ENCODE peak calls at places on chromosomes 13 and 19, in six cellular contexts. K is amniotic stem cell; C is stimulated activated CD8-positive, alpha-beta memory T cell treated with anti-CD3 and anti-CD28 coated beads, Interleukin-15, amount 100 ng/mL, for 24 hours; L is HuH-7.5; E is adrenal gland; O is activated T-cell treated with anti-CD3 and anti-CD28 coated beads for 1 hour. R is an unnamed sample.

GRCh38 chr19:4910594-4911273 is 1.4 kb downstream of the UHRF1 start:
- DNase-seq in K (peak; percentile 41), C (no peak), L (no peak), E (no peak), O (no peak), R (no peak)

GRCh38 chr13:106274551-106275208 is 260.8 kb downstream of the EFNB2 start:
- DNase-seq in K (no peak), C (no peak), L (no peak), E (no peak), O (no peak), R (no peak)

GRCh38 chr19:50794074-50794777 is 4.0 kb downstream of the ACP4 start:
- DNase-seq in K (no peak), C (no peak), L (no peak), E (no peak), O (no peak), R (no peak)

GRCh38 chr19:28242317-28242927 is 970.5 kb downstream of the UQCRFS1 start:
- DNase-seq in K (no peak), C (no peak), L (no peak), E (no peak), O (no peak), R (peak; percentile 2)

GRCh38 chr13:74444161-74444571 is 310.0 kb upstream of the KLF12 start:
- DNase-seq in K (no peak), C (no peak), L (no peak), E (no peak), O (no peak), R (no peak)

GRCh38 chr13:61810065-61810464 is 394.4 kb upstream of the PCDH20 start:
- DNase-seq in K (no peak), C (no peak), L (no peak), E (no peak), O (no peak), R (no peak)

GRCh38 chr13:112531263-112531794 is 56.6 kb downstream of the TUBGCP3 start:
- DNase-seq in K (no peak), C (no peak), L (no peak), E (no peak), O (no peak), R (no peak)

GRCh38 chr19:54430306-54431254 is 15.3 kb downstream of the TTYH1 start:
- DNase-seq in K (no peak), C (peak; percentile 42), L (no peak), E (peak; percentile 31), O (peak; percentile 22), R (no peak)

GRCh38 chr19:55538132-55538531 is 1.2 kb upstream of the SBK2 start:
- DNase-seq in K (no peak), C (no peak), L (no peak), E (no peak), O (no peak), R (no peak)

GRCh38 chr19:17737690-17738153 is 13.6 kb upstream of the FCHO1 start:
- DNase-seq in K (no peak), C (no peak), L (no peak), E (no peak), O (no peak), R (no peak)

GRCh38 chr13:78046349-78046748 is 127.7 kb upstream of the EDNRB start:
- DNase-seq in K (no peak), C (no peak), L (no peak), E (no peak), O (no peak), R (no peak)

GRCh38 chr19:36420961-36421748 is 2.7 kb upstream of the ZFP82 start:
- DNase-seq in K (no peak), C (no peak), L (no peak), E (peak; percentile 35), O (no peak), R (no peak)

GRCh38 chr13:21326155-21327030 is 132.7 kb downstream of the ZDHHC20 start:
- DNase-seq in K (peak; percentile 18), C (no peak), L (no peak), E (peak; percentile 63), O (no peak), R (peak; percentile 24)

GRCh38 chr13:106182404-106182803 is 353.1 kb downstream of the EFNB2 start:
- DNase-seq in K (peak; percentile 15), C (no peak), L (no peak), E (no peak), O (no peak), R (peak; percentile 18)

GRCh38 chr13:33935969-33936368 is 118.0 kb downstream of the RFC3 start:
- DNase-seq in K (no peak), C (no peak), L (no peak), E (no peak), O (no peak), R (no peak)

GRCh38 chr13:111646464-111646855 is 326.0 kb downstream of the TEX29 start:
- DNase-seq in K (no peak), C (no peak), L (no peak), E (no peak), O (no peak), R (no peak)

GRCh38 chr19:17473041-17473440 is 2.7 kb downstream of the SLC27A1 start:
- DNase-seq in K (no peak), C (no peak), L (no peak), E (peak; percentile 52), O (no peak), R (no peak)

GRCh38 chr19:47243776-47244547 is 12.4 kb upstream of the CCDC9 start:
- DNase-seq in K (peak; percentile 95), C (peak; percentile 88), L (peak; percentile 95), E (peak; percentile 93), O (peak; percentile 78), R (peak; percentile 96)

GRCh38 chr13:83352391-83352790 is 529.9 kb downstream of the SLITRK1 start:
- DNase-seq in K (no peak), C (no peak), L (no peak), E (no peak), O (no peak), R (no peak)

GRCh38 chr19:4414800-4415251 is 12.4 kb downstream of the CHAF1A start:
- DNase-seq in K (no peak), C (no peak), L (no peak), E (no peak), O (no peak), R (no peak)

GRCh38 chr19:29714953-29715694 is at the start of gene C19orf12:
- DNase-seq in K (no peak), C (peak; percentile 38), L (peak; percentile 50), E (peak; percentile 66), O (peak; percentile 33), R (no peak)

GRCh38 chr13:99320693-99321481 is 13.7 kb upstream of the GPR183 start:
- DNase-seq in K (peak; percentile 80), C (no peak), L (no peak), E (peak; percentile 42), O (no peak), R (peak; percentile 79)

GRCh38 chr19:2905918-2906519 is 5.3 kb downstream of the ZNF57 start:
- DNase-seq in K (no peak), C (no peak), L (no peak), E (no peak), O (no peak), R (no peak)

GRCh38 chr19:40412866-40413265 is 312 bp downstream of the PRX start:
- DNase-seq in K (no peak), C (no peak), L (no peak), E (no peak), O (no peak), R (no peak)

GRCh38 chr13:52155177-52155576 is 4.2 kb downstream of the NEK3 start:
- DNase-seq in K (no peak), C (no peak), L (no peak), E (no peak), O (no peak), R (no peak)

GRCh38 chr19:48689438-48689837 is 6.3 kb upstream of the FUT2 start:
- DNase-seq in K (no peak), C (no peak), L (no peak), E (no peak), O (no peak), R (no peak)

GRCh38 chr13:113415032-113415431 is 38.3 kb downstream of the ADPRHL1 start:
- DNase-seq in K (no peak), C (no peak), L (no peak), E (no peak), O (no peak), R (no peak)

GRCh38 chr19:38440592-38440991 is 7.1 kb downstream of the RYR1 start:
- DNase-seq in K (no peak), C (no peak), L (no peak), E (no peak), O (no peak), R (no peak)

GRCh38 chr13:57604442-57604841 is 27.1 kb upstream of the PCDH17 start:
- DNase-seq in K (no peak), C (no peak), L (no peak), E (no peak), O (no peak), R (no peak)

GRCh38 chr19:12858041-12858928 is 20.0 kb downstream of the MAST1 start:
- DNase-seq in K (no peak), C (no peak), L (no peak), E (no peak), O (no peak), R (no peak)

GRCh38 chr13:64546371-64546770 is 2683.8 kb downstream of the PCDH9 start:
- DNase-seq in K (no peak), C (no peak), L (no peak), E (no peak), O (no peak), R (no peak)

GRCh38 chr19:35351441-35352176 is 3.9 kb downstream of the FFAR1 start:
- DNase-seq in K (no peak), C (no peak), L (no peak), E (no peak), O (no peak), R (no peak)

GRCh38 chr13:104869501-104869900 is 1666.0 kb downstream of the EFNB2 start:
- DNase-seq in K (no peak), C (no peak), L (no peak), E (no peak), O (no peak), R (no peak)

GRCh38 chr19:17794731-17795494 is at the start of gene B3GNT3:
- DNase-seq in K (no peak), C (no peak), L (no peak), E (no peak), O (no peak), R (no peak)

GRCh38 chr13:48930933-48931332 is 44.8 kb upstream of the FNDC3A start:
- DNase-seq in K (no peak), C (no peak), L (no peak), E (no peak), O (no peak), R (no peak)

GRCh38 chr13:57865600-57866294 is 234.2 kb downstream of the PCDH17 start:
- DNase-seq in K (no peak), C (no peak), L (no peak), E (no peak), O (no peak), R (no peak)

GRCh38 chr19:50478901-50479715 is 2.5 kb upstream of the GARIN5A start:
- DNase-seq in K (no peak), C (no peak), L (peak; percentile 89), E (no peak), O (no peak), R (no peak)

GRCh38 chr19:409006-409514 is at the start of gene C2CD4C:
- DNase-seq in K (no peak), C (no peak), L (no peak), E (no peak), O (peak; percentile 20), R (no peak)

GRCh38 chr13:27476943-27477681 is 26.7 kb upstream of the MTIF3 start:
- DNase-seq in K (no peak), C (no peak), L (peak; percentile 50), E (no peak), O (no peak), R (peak; percentile 16)